ENCODE peak calls at places on chromosomes 12 and 14, in nine cellular contexts. W, C, J, I, B, D, O, R and N are unnamed samples.

GRCh38 chr12:113184900-113185179 is 438 bp downstream of the DDX54 start:
- DNase-seq in W (peak), C (peak), J (peak), I (peak), B (peak), D (peak), O (peak), R (peak), N (peak)

GRCh38 chr12:89708793-89709156 is at the start of gene ATP2B1:
- DNase-seq in W (peak), C (peak), J (peak), I (peak), B (peak), D (peak), O (peak), R (peak), N (peak)

GRCh38 chr12:84397279-84397678 is 515.3 kb downstream of the SLC6A15 start:
- DNase-seq in W (peak), C (no peak), J (no peak), I (no peak), B (no peak), D (no peak), O (no peak), R (no peak), N (no peak)

GRCh38 chr14:75905505-75905904 is 76.3 kb downstream of the TGFB3 start:
- DNase-seq in W (peak), C (no peak), J (no peak), I (peak), B (no peak), D (no peak), O (peak), R (peak), N (no peak)

GRCh38 chr12:95257541-95257940 is 39.9 kb downstream of the VEZT start:
- DNase-seq in W (peak), C (no peak), J (no peak), I (no peak), B (no peak), D (no peak), O (no peak), R (no peak), N (no peak)

GRCh38 chr14:80077262-80077661 is 134.0 kb downstream of the DIO2 start:
- DNase-seq in W (no peak), C (no peak), J (no peak), I (no peak), B (no peak), D (no peak), O (no peak), R (no peak), N (no peak)

GRCh38 chr12:110179291-110179690 is 55.1 kb downstream of the IFT81 start:
- DNase-seq in W (peak), C (no peak), J (no peak), I (no peak), B (no peak), D (no peak), O (no peak), R (no peak), N (no peak)

GRCh38 chr12:88493651-88494050 is 86.6 kb downstream of the KITLG start:
- DNase-seq in W (peak), C (no peak), J (no peak), I (no peak), B (no peak), D (no peak), O (no peak), R (no peak), N (no peak)

GRCh38 chr12:12557733-12558132 is 4.9 kb downstream of the DUSP16 start:
- DNase-seq in W (no peak), C (no peak), J (no peak), I (no peak), B (no peak), D (no peak), O (no peak), R (no peak), N (no peak)

GRCh38 chr12:109875572-109876131 is 4.7 kb downstream of the GLTP start:
- DNase-seq in W (no peak), C (no peak), J (no peak), I (peak), B (no peak), D (no peak), O (no peak), R (no peak), N (no peak)

GRCh38 chr14:51236314-51236713 is 3.7 kb upstream of the TMX1 start:
- DNase-seq in W (peak), C (no peak), J (no peak), I (no peak), B (no peak), D (no peak), O (no peak), R (no peak), N (no peak)

GRCh38 chr14:61215222-61216010 is 65.7 kb downstream of the TMEM30B start:
- DNase-seq in W (no peak), C (no peak), J (no peak), I (no peak), B (no peak), D (no peak), O (no peak), R (no peak), N (no peak)

GRCh38 chr12:28486521-28486920 is 296.3 kb downstream of the CCDC91 start:
- DNase-seq in W (no peak), C (no peak), J (no peak), I (no peak), B (no peak), D (no peak), O (no peak), R (no peak), N (no peak)

GRCh38 chr12:1706284-1707016 is 15.6 kb downstream of the ADIPOR2 start:
- DNase-seq in W (peak), C (no peak), J (no peak), I (peak), B (no peak), D (no peak), O (no peak), R (no peak), N (no peak)

GRCh38 chr12:475286-475685 is 15.5 kb downstream of the B4GALNT3 start:
- DNase-seq in W (no peak), C (no peak), J (no peak), I (no peak), B (no peak), D (no peak), O (no peak), R (no peak), N (no peak)

GRCh38 chr12:57895337-57896138 is 45.8 kb upstream of the ATP23 start:
- DNase-seq in W (peak), C (no peak), J (no peak), I (no peak), B (no peak), D (no peak), O (no peak), R (no peak), N (no peak)

GRCh38 chr12:57898308-57898970 is 42.9 kb upstream of the ATP23 start:
- DNase-seq in W (peak), C (no peak), J (no peak), I (no peak), B (no peak), D (no peak), O (no peak), R (no peak), N (no peak)

GRCh38 chr12:57896139-57896436 is 45.3 kb upstream of the ATP23 start:
- DNase-seq in W (peak), C (no peak), J (no peak), I (no peak), B (no peak), D (no peak), O (no peak), R (no peak), N (no peak)

GRCh38 chr12:57897296-57897974 is 43.9 kb upstream of the ATP23 start:
- DNase-seq in W (no peak), C (no peak), J (no peak), I (no peak), B (no peak), D (no peak), O (no peak), R (peak), N (no peak)

GRCh38 chr12:57896437-57897201 is 44.7 kb upstream of the ATP23 start:
- DNase-seq in W (peak), C (peak), J (peak), I (peak), B (peak), D (no peak), O (peak), R (peak), N (no peak)
- TF ChIP-seq CTCF in W (peak), C (no peak), J (no peak), I (no peak), B (no peak), D (peak), O (no peak), R (peak), N (peak)

DNA sequence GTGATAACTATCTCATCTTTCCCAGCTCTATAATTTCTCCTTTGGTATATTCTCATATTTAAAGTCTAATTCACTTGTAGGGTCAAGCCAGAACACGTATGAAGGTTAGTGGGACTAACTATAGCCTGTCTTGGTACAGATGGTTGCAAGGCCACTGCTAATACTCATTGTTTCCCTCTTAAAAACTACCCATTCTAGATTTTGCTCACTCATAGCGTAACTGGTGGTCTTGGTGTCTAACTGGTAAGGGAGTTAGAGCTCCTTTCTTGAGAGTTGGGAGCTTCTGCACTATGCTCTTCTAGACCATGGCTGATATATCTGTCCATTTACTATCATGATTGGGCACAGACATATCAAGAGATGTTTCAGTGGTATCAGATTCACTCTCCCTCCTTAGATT is 8.8 kb downstream of the MGP start:
- DNase-seq in W (no peak), C (no peak), J (no peak), I (no peak), B (no peak), D (no peak), O (no peak), R (no peak), N (no peak)
- TF ChIP-seq CTCF in W (no peak), C (no peak), J (no peak), I (no peak), B (no peak), D (no peak), O (no peak), R (no peak), N (no peak)

GRCh38 chr12:48980953-48981756 is 3.0 kb downstream of the WNT1 start:
- DNase-seq in W (no peak), C (no peak), J (no peak), I (no peak), B (no peak), D (no peak), O (no peak), R (no peak), N (no peak)
- TF ChIP-seq CTCF in W (no peak), C (no peak), J (no peak), I (no peak), B (no peak), D (no peak), O (no peak), R (no peak), N (peak)

GRCh38 chr12:34022079-34022830 is at the start of gene ALG10:
- DNase-seq in W (peak), C (peak), J (peak), I (peak), B (peak), D (peak), O (peak), R (peak), N (peak)

GRCh38 chr12:34016361-34016760 is 5.9 kb upstream of the ALG10 start:
- DNase-seq in W (no peak), C (no peak), J (no peak), I (no peak), B (no peak), D (no peak), O (no peak), R (no peak), N (no peak)
- TF ChIP-seq CTCF in W (no peak), C (no peak), J (no peak), I (no peak), B (no peak), D (no peak), O (no peak), R (no peak), N (no peak)

GRCh38 chr12:114692558-114693531 is 8.9 kb upstream of the TBX3 start:
- DNase-seq in W (peak), C (no peak), J (no peak), I (no peak), B (no peak), D (no peak), O (peak), R (peak), N (no peak)
- TF ChIP-seq CTCF in W (peak), C (no peak), J (peak), I (no peak), B (no peak), D (peak), O (no peak), R (no peak), N (peak)

GRCh38 chr12:19951664-19952063 is 416.7 kb upstream of the PDE3A start:
- DNase-seq in W (no peak), C (no peak), J (no peak), I (no peak), B (no peak), D (no peak), O (no peak), R (no peak), N (no peak)

GRCh38 chr12:19945559-19946485 is 422.5 kb upstream of the PDE3A start:
- DNase-seq in W (peak), C (no peak), J (no peak), I (no peak), B (no peak), D (no peak), O (no peak), R (no peak), N (no peak)

GRCh38 chr12:19941096-19941495 is 427.2 kb upstream of the PDE3A start:
- DNase-seq in W (no peak), C (no peak), J (no peak), I (no peak), B (no peak), D (no peak), O (no peak), R (no peak), N (peak)

DNA sequence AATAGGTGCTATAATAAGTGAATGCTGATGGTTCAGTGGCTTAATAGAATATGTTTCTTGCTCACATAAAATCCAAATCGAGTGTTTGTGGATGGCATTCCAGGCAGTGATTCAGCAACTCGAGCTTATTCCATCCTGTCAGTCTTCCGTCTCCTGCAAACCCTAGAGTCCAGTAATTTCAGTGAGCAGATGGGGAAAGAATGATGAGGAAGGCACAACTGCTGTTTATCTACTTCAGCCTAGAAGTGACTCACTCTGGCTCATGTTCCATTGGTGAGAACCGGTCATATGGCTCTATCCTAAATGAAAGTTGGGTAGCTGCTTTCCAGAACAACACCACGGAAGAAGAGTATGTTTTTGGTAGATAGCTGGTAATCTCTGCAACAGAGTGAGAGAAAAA is 421.8 kb upstream of the PDE3A start:
- DNase-seq in W (peak), C (no peak), J (no peak), I (peak), B (no peak), D (peak), O (no peak), R (no peak), N (no peak)
- TF ChIP-seq CTCF in W (no peak), C (no peak), J (no peak), I (no peak), B (no peak), D (no peak), O (no peak), R (no peak), N (no peak)

DNA sequence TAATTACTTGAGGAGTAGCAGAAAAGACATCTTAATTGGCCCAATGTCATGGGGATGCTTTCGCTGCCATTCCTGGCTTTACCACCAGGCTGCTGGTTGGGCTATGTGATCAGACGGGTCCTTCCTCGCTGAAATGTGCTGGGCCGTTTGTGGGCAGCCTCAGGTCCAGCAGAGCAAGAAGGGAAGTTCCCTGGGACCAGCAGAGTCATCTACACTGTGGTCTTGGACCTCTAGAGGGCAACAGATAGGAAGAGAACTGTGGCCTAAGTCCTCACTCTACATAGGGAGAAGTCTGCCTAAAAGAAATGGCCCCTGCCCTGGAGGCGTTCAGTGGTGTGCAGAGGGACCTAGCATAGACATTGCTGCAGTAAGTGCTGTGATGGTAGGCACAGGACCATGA is 10.9 kb downstream of the EVL start:
- DNase-seq in W (peak), C (no peak), J (no peak), I (no peak), B (peak), D (no peak), O (no peak), R (no peak), N (no peak)
- TF ChIP-seq CTCF in W (peak), C (no peak), J (peak), I (no peak), B (peak), D (peak), O (no peak), R (no peak), N (peak)

GRCh38 chr12:69105101-69105613 is 134.2 kb upstream of the CPSF6 start:
- DNase-seq in W (no peak), C (no peak), J (no peak), I (no peak), B (no peak), D (no peak), O (no peak), R (no peak), N (no peak)

GRCh38 chr12:69106482-69107118 is 132.8 kb upstream of the CPSF6 start:
- DNase-seq in W (no peak), C (no peak), J (no peak), I (no peak), B (no peak), D (no peak), O (no peak), R (no peak), N (no peak)

GRCh38 chr12:69107541-69107940 is 131.8 kb upstream of the CPSF6 start:
- DNase-seq in W (no peak), C (no peak), J (no peak), I (no peak), B (no peak), D (no peak), O (no peak), R (no peak), N (no peak)

GRCh38 chr12:69112616-69113015 is 126.8 kb upstream of the CPSF6 start:
- DNase-seq in W (no peak), C (no peak), J (no peak), I (no peak), B (no peak), D (no peak), O (no peak), R (no peak), N (no peak)

DNA sequence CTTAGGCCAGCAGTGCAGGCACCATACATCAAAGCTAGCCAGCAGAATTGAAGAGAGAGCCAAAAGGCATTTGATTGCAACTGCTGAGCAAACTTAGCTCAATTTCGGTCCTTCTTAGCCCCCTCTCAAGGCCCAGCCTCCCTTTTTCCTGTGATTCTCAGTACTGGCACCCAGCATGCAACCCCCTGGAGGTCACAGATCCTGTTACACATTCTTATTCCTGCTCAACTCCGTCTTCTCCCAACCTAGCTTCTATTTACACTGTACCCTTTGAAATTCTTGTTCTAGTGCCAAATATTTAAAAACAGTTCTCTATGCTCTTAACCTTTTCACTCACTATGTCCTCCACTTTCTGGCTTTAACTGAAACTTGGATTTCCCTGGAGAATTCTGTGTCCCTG is 131.3 kb upstream of the CPSF6 start:
- DNase-seq in W (no peak), C (no peak), J (no peak), I (peak), B (peak), D (no peak), O (no peak), R (no peak), N (no peak)
- TF ChIP-seq CTCF in W (no peak), C (no peak), J (no peak), I (no peak), B (peak), D (no peak), O (no peak), R (no peak), N (peak)